ENCODE peak calls at places on chromosomes 5 and 9, in nine cellular contexts. K is kidney glomerular epithelial cell, O is fibroblast of the aortic adventitia, Y is activated T-helper 1 cell treated with Interleukin-2 at 50 U/mL for 16 hours, H is HEK293T, Q is epithelial cell of prostate, P is IMR-90, A is activated T-cell treated with anti-CD3 and anti-CD28 coated beads for 4 hours, T is T follicular helper cell. J is an unnamed sample.

GRCh38 chr5:12691330-12691729 is 787.1 kb upstream of the CTNND2 start:
- DNase-seq in H (no peak), T (no peak), Y (no peak), Q (no peak), O (no peak), K (no peak), A (no peak), P (no peak), J (no peak)

GRCh38 chr9:126395439-126396212 is 69.0 kb downstream of the MVB12B start:
- DNase-seq in P (peak; percentile 82), Q (no peak), Y (no peak), K (no peak), O (peak; percentile 47), A (no peak), T (no peak), H (no peak), J (no peak)

GRCh38 chr5:133582971-133583370 is 29.4 kb downstream of the FSTL4 start:
- DNase-seq in T (no peak), K (no peak), Q (no peak), O (no peak), A (no peak), H (no peak), Y (no peak), P (no peak), J (no peak)

GRCh38 chr9:127200106-127200862 is 64.3 kb upstream of the GARNL3 start:
- DNase-seq in K (no peak), T (no peak), Y (no peak), Q (no peak), O (no peak), P (no peak), H (no peak), A (no peak), J (no peak)

GRCh38 chr9:99749641-99750040 is 72.0 kb upstream of the NR4A3 start:
- DNase-seq in Y (no peak), Q (no peak), O (no peak), A (no peak), P (no peak), K (no peak), H (no peak), T (no peak), J (no peak)

GRCh38 chr5:177473461-177473991 is at the start of gene DBN1:
- DNase-seq in T (no peak), P (no peak), Q (no peak), H (peak; percentile 88), Y (no peak), A (no peak), K (peak; percentile 47), O (peak; percentile 43), J (no peak)

GRCh38 chr5:42586625-42587024 is 163.4 kb downstream of the GHR start:
- DNase-seq in O (peak; percentile 52), A (no peak), T (no peak), P (no peak), Y (no peak), K (no peak), H (no peak), Q (no peak), J (peak; percentile 56)

GRCh38 chr5:374631-375335 is 53.3 kb downstream of the AHRR start:
- DNase-seq in P (no peak), A (no peak), Q (no peak), K (no peak), H (no peak), Y (no peak), T (no peak), O (no peak), J (no peak)

GRCh38 chr9:38382141-38382540 is 10.4 kb upstream of the ALDH1B1 start:
- DNase-seq in T (no peak), H (no peak), P (no peak), K (no peak), Q (no peak), O (no peak), A (no peak), Y (no peak), J (no peak)

GRCh38 chr5:160342413-160342941 is 27.9 kb downstream of the C1QTNF2 start:
- DNase-seq in T (no peak), O (peak; percentile 60), A (no peak), P (peak; percentile 61), Y (no peak), Q (no peak), H (no peak), K (peak; percentile 5), J (no peak)

GRCh38 chr5:131142970-131143617 is 22.0 kb downstream of the HINT1 start:
- DNase-seq in A (no peak), K (no peak), T (no peak), O (no peak), Y (no peak), Q (no peak), H (no peak), P (no peak), J (no peak)

GRCh38 chr9:81827616-81828296 is 100.5 kb upstream of the SPATA31D4 start:
- DNase-seq in O (no peak), T (no peak), H (no peak), P (no peak), Q (no peak), K (no peak), Y (no peak), A (no peak), J (no peak)

GRCh38 chr9:123655681-123656423 is 274.1 kb downstream of the DENND1A start:
- DNase-seq in T (no peak), O (no peak), A (no peak), P (no peak), H (no peak), Q (no peak), K (no peak), Y (no peak), J (no peak)

J was measured in heart right ventricle.